ENCODE peak calls at places on chromosomes 16 and 17, in six cellular contexts. One of them, this sample, is unnamed.

GRCh38 chr16:81137012-81137335 is 40.8 kb upstream of the GCSH start:
- DNase-seq in IMR-90: peak
- DNase-seq in upper lobe of left lung: no peak
- DNase-seq in sigmoid colon: no peak
- DNase-seq in Peyer's patch: no peak
- DNase-seq in HCT116: no peak
- DNase-seq in this sample: no peak

GRCh38 chr16:31148281-31148728 is 1.6 kb downstream of the PRSS36 start:
- DNase-seq in IMR-90: no peak
- DNase-seq in upper lobe of left lung: peak
- DNase-seq in sigmoid colon: no peak
- DNase-seq in Peyer's patch: peak
- DNase-seq in HCT116: peak
- DNase-seq in this sample: no peak

GRCh38 chr17:61926831-61927210 is 961 bp downstream of the INTS2 start:
- DNase-seq in IMR-90: peak
- DNase-seq in upper lobe of left lung: no peak
- DNase-seq in sigmoid colon: no peak
- DNase-seq in Peyer's patch: no peak
- DNase-seq in HCT116: no peak
- DNase-seq in this sample: no peak

GRCh38 chr16:87681990-87682570 is 79.8 kb downstream of the JPH3 start:
- DNase-seq in IMR-90: peak
- DNase-seq in upper lobe of left lung: no peak
- DNase-seq in sigmoid colon: no peak
- DNase-seq in Peyer's patch: no peak
- DNase-seq in HCT116: peak
- DNase-seq in this sample: no peak

GRCh38 chr16:56848056-56848936 is 16.7 kb upstream of the SLC12A3 start:
- DNase-seq in IMR-90: peak
- DNase-seq in upper lobe of left lung: peak
- DNase-seq in sigmoid colon: no peak
- DNase-seq in Peyer's patch: no peak
- DNase-seq in HCT116: no peak
- DNase-seq in this sample: no peak

GRCh38 chr17:22142091-22142490 is 449.8 kb downstream of the KCNJ18 start:
- DNase-seq in IMR-90: no peak
- DNase-seq in upper lobe of left lung: no peak
- DNase-seq in sigmoid colon: no peak
- DNase-seq in Peyer's patch: no peak
- DNase-seq in HCT116: no peak
- DNase-seq in this sample: no peak

GRCh38 chr16:72561-73537 is at the start of gene RHBDF1:
- DNase-seq in IMR-90: peak
- DNase-seq in upper lobe of left lung: peak
- DNase-seq in sigmoid colon: peak
- DNase-seq in Peyer's patch: peak
- DNase-seq in HCT116: no peak
- DNase-seq in this sample: peak

GRCh38 chr16:89046491-89046890 is 47.2 kb upstream of the ACSF3 start:
- DNase-seq in IMR-90: no peak
- DNase-seq in upper lobe of left lung: no peak
- DNase-seq in sigmoid colon: peak
- DNase-seq in Peyer's patch: no peak
- DNase-seq in HCT116: no peak
- DNase-seq in this sample: no peak

GRCh38 chr17:61221181-61221580 is 178.5 kb upstream of the TBX2 start:
- DNase-seq in IMR-90: no peak
- DNase-seq in upper lobe of left lung: no peak
- DNase-seq in sigmoid colon: no peak
- DNase-seq in Peyer's patch: no peak
- DNase-seq in HCT116: no peak
- DNase-seq in this sample: no peak

GRCh38 chr17:78798695-78799559 is 16.9 kb upstream of the CYTH1 start:
- DNase-seq in IMR-90: peak
- DNase-seq in upper lobe of left lung: no peak
- DNase-seq in sigmoid colon: no peak
- DNase-seq in Peyer's patch: no peak
- DNase-seq in HCT116: no peak
- DNase-seq in this sample: no peak

GRCh38 chr17:13736915-13737314 is 135.2 kb upstream of the HS3ST3A1 start:
- DNase-seq in IMR-90: peak
- DNase-seq in upper lobe of left lung: no peak
- DNase-seq in sigmoid colon: no peak
- DNase-seq in Peyer's patch: no peak
- DNase-seq in HCT116: no peak
- DNase-seq in this sample: no peak

GRCh38 chr16:89847056-89847929 is 19.0 kb downstream of the SPIRE2 start:
- DNase-seq in IMR-90: no peak
- DNase-seq in upper lobe of left lung: no peak
- DNase-seq in sigmoid colon: no peak
- DNase-seq in Peyer's patch: peak
- DNase-seq in HCT116: no peak
- DNase-seq in this sample: no peak

GRCh38 chr16:8764486-8765250 is 32.8 kb downstream of the TMEM186 start:
- DNase-seq in IMR-90: no peak
- DNase-seq in upper lobe of left lung: no peak
- DNase-seq in sigmoid colon: peak
- DNase-seq in Peyer's patch: no peak
- DNase-seq in HCT116: no peak
- DNase-seq in this sample: no peak

GRCh38 chr16:82071421-82071820 is 36.4 kb downstream of the HSD17B2 start:
- DNase-seq in IMR-90: no peak
- DNase-seq in upper lobe of left lung: no peak
- DNase-seq in sigmoid colon: no peak
- DNase-seq in Peyer's patch: no peak
- DNase-seq in HCT116: no peak
- DNase-seq in this sample: no peak

GRCh38 chr16:57622361-57623250 is 5.8 kb upstream of the ADGRG1 start:
- DNase-seq in IMR-90: no peak
- DNase-seq in upper lobe of left lung: no peak
- DNase-seq in sigmoid colon: no peak
- DNase-seq in Peyer's patch: peak
- DNase-seq in HCT116: no peak
- DNase-seq in this sample: no peak

GRCh38 chr17:8002646-8003593 is 505 bp downstream of the GUCY2D start:
- DNase-seq in IMR-90: no peak
- DNase-seq in upper lobe of left lung: no peak
- DNase-seq in sigmoid colon: peak
- DNase-seq in Peyer's patch: no peak
- DNase-seq in HCT116: no peak
- DNase-seq in this sample: no peak

GRCh38 chr17:64024215-64024654 is 3.8 kb upstream of the ICAM2 start:
- DNase-seq in IMR-90: no peak
- DNase-seq in upper lobe of left lung: peak
- DNase-seq in sigmoid colon: peak
- DNase-seq in Peyer's patch: no peak
- DNase-seq in HCT116: no peak
- DNase-seq in this sample: no peak

GRCh38 chr17:28743243-28744103 is at the start of gene TRAF4:
- DNase-seq in IMR-90: peak
- DNase-seq in upper lobe of left lung: peak
- DNase-seq in sigmoid colon: peak
- DNase-seq in Peyer's patch: peak
- DNase-seq in HCT116: peak
- DNase-seq in this sample: peak

GRCh38 chr17:2418572-2418971 is 17.7 kb upstream of the MNT start:
- DNase-seq in IMR-90: peak
- DNase-seq in upper lobe of left lung: no peak
- DNase-seq in sigmoid colon: peak
- DNase-seq in Peyer's patch: no peak
- DNase-seq in HCT116: no peak
- DNase-seq in this sample: no peak

GRCh38 chr17:78131172-78132085 is 858 bp downstream of the TMC8 start:
- DNase-seq in IMR-90: no peak
- DNase-seq in upper lobe of left lung: peak
- DNase-seq in sigmoid colon: no peak
- DNase-seq in Peyer's patch: peak
- DNase-seq in HCT116: no peak
- DNase-seq in this sample: no peak

GRCh38 chr16:383326-384020 is 1.7 kb upstream of the PGAP6 start:
- DNase-seq in IMR-90: no peak
- DNase-seq in upper lobe of left lung: peak
- DNase-seq in sigmoid colon: no peak
- DNase-seq in Peyer's patch: peak
- DNase-seq in HCT116: peak
- DNase-seq in this sample: no peak

GRCh38 chr17:45131616-45132301 is 556 bp downstream of the PLCD3 start:
- DNase-seq in IMR-90: no peak
- DNase-seq in upper lobe of left lung: no peak
- DNase-seq in sigmoid colon: peak
- DNase-seq in Peyer's patch: peak
- DNase-seq in HCT116: no peak
- DNase-seq in this sample: no peak

GRCh38 chr17:2680961-2681360 is 30.6 kb downstream of the CLUH start:
- DNase-seq in IMR-90: no peak
- DNase-seq in upper lobe of left lung: no peak
- DNase-seq in sigmoid colon: no peak
- DNase-seq in Peyer's patch: no peak
- DNase-seq in HCT116: no peak
- DNase-seq in this sample: no peak

GRCh38 chr16:53446090-53446489 is 11.8 kb downstream of the RBL2 start:
- DNase-seq in IMR-90: no peak
- DNase-seq in upper lobe of left lung: no peak
- DNase-seq in sigmoid colon: no peak
- DNase-seq in Peyer's patch: no peak
- DNase-seq in HCT116: no peak
- DNase-seq in this sample: no peak

GRCh38 chr17:45221081-45221996 is at the start of gene FMNL1:
- DNase-seq in IMR-90: no peak
- DNase-seq in upper lobe of left lung: peak
- DNase-seq in sigmoid colon: no peak
- DNase-seq in Peyer's patch: peak
- DNase-seq in HCT116: no peak
- DNase-seq in this sample: peak

GRCh38 chr17:47949951-47950350 is 7.7 kb downstream of the PRR15L start:
- DNase-seq in IMR-90: no peak
- DNase-seq in upper lobe of left lung: no peak
- DNase-seq in sigmoid colon: no peak
- DNase-seq in Peyer's patch: no peak
- DNase-seq in HCT116: no peak
- DNase-seq in this sample: no peak

DNA sequence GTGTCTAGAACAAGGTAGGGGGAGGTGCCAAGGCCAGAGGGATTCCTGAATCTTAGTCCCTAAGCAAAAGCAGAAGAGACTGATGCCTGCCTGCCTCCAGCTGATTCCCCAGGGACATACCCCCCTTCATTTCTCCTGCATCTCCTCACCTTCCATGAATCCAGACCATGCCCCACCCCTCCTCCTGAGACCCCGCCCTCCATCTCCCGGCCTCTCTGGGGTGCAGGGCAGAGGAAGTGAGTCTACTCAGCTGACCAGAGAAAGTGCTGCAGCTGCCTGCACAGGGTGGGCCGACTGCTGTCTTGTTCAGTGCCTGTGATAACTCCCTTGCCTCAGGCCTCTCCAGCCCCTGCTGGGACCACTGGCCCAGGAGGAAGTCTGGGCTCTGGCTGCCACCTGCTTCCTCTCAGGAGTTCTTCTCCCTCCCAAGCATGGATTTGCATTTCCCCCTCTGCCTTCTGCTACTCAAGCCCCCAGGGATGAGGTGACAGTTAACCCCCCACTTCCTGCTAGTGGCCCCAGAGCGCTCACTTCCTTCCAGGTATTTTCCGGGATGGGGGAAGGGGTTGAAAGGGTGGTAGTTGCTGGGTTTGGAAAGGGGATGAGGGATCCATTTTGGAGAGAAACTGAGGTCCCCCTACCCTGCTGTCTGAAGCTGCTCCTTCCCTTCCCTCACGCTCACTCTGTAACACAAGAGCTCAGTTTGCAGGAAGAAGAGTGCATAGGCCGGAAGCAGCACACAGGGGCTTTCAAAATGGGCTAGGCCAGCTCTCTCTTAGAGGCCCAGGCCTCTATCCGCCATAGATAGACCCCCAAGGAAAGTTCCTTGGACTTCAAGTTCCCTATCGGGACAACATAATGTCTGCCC is 10.5 kb upstream of the TSPOAP1 start:
- DNase-seq in IMR-90: peak
- DNase-seq in upper lobe of left lung: peak
- DNase-seq in sigmoid colon: peak
- DNase-seq in Peyer's patch: peak
- DNase-seq in HCT116: no peak
- DNase-seq in this sample: peak
- TF ChIP-seq POLR2A in IMR-90: peak
- TF ChIP-seq POLR2A in upper lobe of left lung: peak
- TF ChIP-seq POLR2A in sigmoid colon: peak
- TF ChIP-seq POLR2A in Peyer's patch: no peak
- TF ChIP-seq POLR2A in HCT116: no peak
- TF ChIP-seq POLR2A in this sample: peak

DNA sequence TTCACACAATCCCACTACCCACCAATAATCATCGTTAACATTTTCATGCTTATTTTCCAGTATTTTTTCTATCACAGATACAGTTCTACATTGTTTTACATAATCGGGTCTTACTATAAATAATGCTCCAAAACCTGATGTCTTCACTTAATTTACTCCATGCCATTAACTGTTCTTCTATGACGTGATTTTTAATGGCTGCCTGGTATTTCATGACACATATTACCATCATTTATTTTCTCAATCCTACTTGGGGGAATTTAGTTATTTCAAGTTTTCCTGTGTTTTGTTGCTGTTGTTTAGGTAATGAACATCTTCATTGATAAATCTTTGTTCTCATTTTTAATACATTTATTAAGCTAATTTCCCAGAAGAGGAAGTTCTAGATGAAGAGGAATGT is 14.7 kb downstream of the LPO start:
- DNase-seq in IMR-90: no peak
- DNase-seq in upper lobe of left lung: no peak
- DNase-seq in sigmoid colon: no peak
- DNase-seq in Peyer's patch: no peak
- DNase-seq in HCT116: no peak
- DNase-seq in this sample: no peak
- TF ChIP-seq POLR2A in IMR-90: no peak
- TF ChIP-seq POLR2A in upper lobe of left lung: no peak
- TF ChIP-seq POLR2A in sigmoid colon: no peak
- TF ChIP-seq POLR2A in Peyer's patch: no peak
- TF ChIP-seq POLR2A in HCT116: no peak
- TF ChIP-seq POLR2A in this sample: no peak

GRCh38 chr17:81345211-81346089 is 49.8 kb upstream of the BAHCC1 start:
- DNase-seq in IMR-90: peak
- DNase-seq in upper lobe of left lung: peak
- DNase-seq in sigmoid colon: peak
- DNase-seq in Peyer's patch: peak
- DNase-seq in HCT116: no peak
- DNase-seq in this sample: peak
- TF ChIP-seq POLR2A in IMR-90: peak
- TF ChIP-seq POLR2A in upper lobe of left lung: peak
- TF ChIP-seq POLR2A in sigmoid colon: peak
- TF ChIP-seq POLR2A in Peyer's patch: peak
- TF ChIP-seq POLR2A in HCT116: peak
- TF ChIP-seq POLR2A in this sample: peak

DNA sequence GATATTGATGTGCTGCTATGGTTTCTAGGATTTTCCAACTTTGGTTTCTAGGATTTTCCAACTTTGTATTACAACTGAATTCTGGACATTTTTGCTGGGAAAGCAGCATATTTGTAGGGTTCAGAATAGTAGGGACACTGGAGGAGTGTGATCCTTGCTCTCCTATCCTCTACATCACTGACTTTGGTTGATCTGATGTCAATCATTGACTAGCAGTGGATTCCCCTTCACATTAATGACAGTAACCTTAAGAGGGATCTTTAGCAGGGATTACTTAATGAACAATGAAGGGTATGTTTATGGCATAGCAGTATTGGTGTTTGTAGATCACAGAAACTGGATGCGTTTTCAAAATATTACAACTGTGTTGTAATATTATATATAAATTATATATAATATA is 67.4 kb downstream of the MAP2K4 start:
- DNase-seq in IMR-90: no peak
- DNase-seq in upper lobe of left lung: no peak
- DNase-seq in sigmoid colon: no peak
- DNase-seq in Peyer's patch: no peak
- DNase-seq in HCT116: no peak
- DNase-seq in this sample: no peak
- TF ChIP-seq POLR2A in IMR-90: no peak
- TF ChIP-seq POLR2A in upper lobe of left lung: no peak
- TF ChIP-seq POLR2A in sigmoid colon: no peak
- TF ChIP-seq POLR2A in Peyer's patch: no peak
- TF ChIP-seq POLR2A in HCT116: no peak
- TF ChIP-seq POLR2A in this sample: no peak